ENCODE peak calls at places on chromosome 4, in seven cellular contexts. S is mesenchymal stem cell, M is mesendoderm, C is H1, B is H9, L is neuronal stem cell, Z is trophoblast cell. Q is an unnamed sample.

GRCh38 chr4:26780524-26780923 is 80.1 kb upstream of the STIM2 start:
- DNase-seq in Z (no peak), M (no peak), L (no peak), S (peak; percentile 21), C (no peak), B (no peak), Q (peak; percentile 48)

GRCh38 chr4:143286733-143287570 is 49.7 kb upstream of the GAB1 start:
- DNase-seq in Z (no peak), S (peak; percentile 51), L (no peak), C (no peak), M (no peak), B (no peak), Q (peak; percentile 75)

GRCh38 chr4:1204828-1205591 is 32.6 kb upstream of the SPON2 start:
- DNase-seq in Z (no peak), M (no peak), C (peak; percentile 43), L (no peak), S (no peak), B (peak; percentile 21), Q (no peak)

GRCh38 chr4:4772534-4772933 is 86.9 kb upstream of the MSX1 start:
- DNase-seq in B (no peak), C (no peak), S (no peak), Z (no peak), M (no peak), L (no peak), Q (no peak)

GRCh38 chr4:82746705-82747567 is 51.7 kb downstream of the SCD5 start:
- DNase-seq in Z (no peak), C (no peak), L (no peak), M (peak; percentile 70), B (no peak), S (no peak), Q (no peak)

GRCh38 chr4:100208964-100209363 is 18.7 kb upstream of the DDIT4L start:
- DNase-seq in C (no peak), B (no peak), S (peak; percentile 15), L (no peak), Z (no peak), M (no peak), Q (no peak)

GRCh38 chr4:163048447-163048846 is 118.2 kb downstream of the NAF1 start:
- DNase-seq in Z (no peak), C (no peak), M (peak; percentile 63), L (no peak), B (peak; percentile 49), S (peak; percentile 43), Q (peak; percentile 19)

GRCh38 chr4:168019019-168019651 is 73.2 kb upstream of the ANXA10 start:
- DNase-seq in C (no peak), S (no peak), M (no peak), L (no peak), B (no peak), Z (peak; percentile 33), Q (peak; percentile 61)

GRCh38 chr4:168589154-168589553 is 92.3 kb downstream of the PALLD start:
- DNase-seq in S (peak; percentile 81), C (no peak), L (no peak), B (no peak), Z (peak; percentile 94), M (no peak), Q (peak; percentile 90)

GRCh38 chr4:9785926-9786325 is 4.5 kb downstream of the DRD5 start:
- DNase-seq in S (no peak), B (no peak), M (no peak), L (no peak), C (no peak), Z (no peak), Q (no peak)

GRCh38 chr4:79917246-79917645 is 155.8 kb downstream of the ANTXR2 start:
- DNase-seq in C (peak; percentile 60), S (peak; percentile 37), M (peak; percentile 85), L (peak; percentile 15), B (peak; percentile 77), Z (peak; percentile 22), Q (peak; percentile 44)

GRCh38 chr4:112648263-112649054 is 11.5 kb downstream of the LARP7 start:
- DNase-seq in B (peak; percentile 72), L (no peak), C (no peak), S (no peak), Z (no peak), M (peak; percentile 99), Q (peak; percentile 33)

GRCh38 chr4:73053076-73053475 is 16.4 kb downstream of the COX18 start:
- DNase-seq in B (no peak), L (no peak), Z (no peak), M (no peak), S (no peak), C (no peak), Q (peak; percentile 28)

GRCh38 chr4:83552924-83553323 is 17.0 kb downstream of the GPAT3 start:
- DNase-seq in M (no peak), B (no peak), C (no peak), S (peak; percentile 76), L (no peak), Z (no peak), Q (peak; percentile 67)

GRCh38 chr4:112234952-112235609 is 3.5 kb downstream of the AP1AR start:
- DNase-seq in M (peak; percentile 80), S (peak; percentile 87), L (peak; percentile 43), C (no peak), Z (peak; percentile 63), B (peak; percentile 42), Q (peak; percentile 94)

GRCh38 chr4:20254517-20255250 is 3.0 kb downstream of the SLIT2 start:
- DNase-seq in M (peak; percentile 71), C (no peak), S (peak; percentile 40), L (peak; percentile 52), Z (no peak), B (peak; percentile 44), Q (peak; percentile 39)

GRCh38 chr4:16524911-16525574 is 298.8 kb upstream of the TAPT1 start:
- DNase-seq in S (peak; percentile 15), M (no peak), B (no peak), Z (no peak), L (no peak), C (no peak), Q (peak; percentile 90)

GRCh38 chr4:38675167-38676121 is 11.4 kb downstream of the KLF3 start:
- DNase-seq in S (peak; percentile 87), C (peak; percentile 87), M (peak; percentile 84), B (peak; percentile 72), L (peak; percentile 87), Z (peak; percentile 77), Q (peak; percentile 88)

GRCh38 chr4:85860066-85860465 is 385.1 kb downstream of the ARHGAP24 start:
- DNase-seq in S (no peak), M (no peak), C (no peak), B (no peak), L (no peak), Z (no peak), Q (peak; percentile 52)

GRCh38 chr4:7542781-7543180 is 108.1 kb upstream of the PSAPL1 start:
- DNase-seq in C (no peak), M (no peak), S (no peak), L (no peak), B (no peak), Z (no peak), Q (no peak)

GRCh38 chr4:183504930-183505555 is at the start of gene ING2:
- DNase-seq in B (no peak), Z (peak; percentile 30), S (peak; percentile 88), M (peak; percentile 77), L (no peak), C (peak; percentile 67), Q (no peak)

GRCh38 chr4:52789774-52790173 is 38.5 kb upstream of the ERVMER34-1 start:
- DNase-seq in S (no peak), L (no peak), C (no peak), M (no peak), Z (no peak), B (no peak), Q (no peak)

GRCh38 chr4:52791936-52792335 is 40.7 kb upstream of the ERVMER34-1 start:
- DNase-seq in B (no peak), L (no peak), S (no peak), Z (peak; percentile 90), C (no peak), M (no peak), Q (no peak)

GRCh38 chr4:52799813-52800212 is 48.6 kb upstream of the ERVMER34-1 start:
- DNase-seq in M (peak; percentile 32), L (no peak), S (no peak), B (no peak), C (no peak), Z (no peak), Q (no peak)

GRCh38 chr4:52795533-52795932 is 44.3 kb upstream of the ERVMER34-1 start:
- DNase-seq in S (no peak), C (no peak), L (no peak), B (no peak), M (no peak), Z (no peak), Q (no peak)
- H4K8ac ChIP-seq in S (no peak overlapping the region), C (no peak overlapping the region), L (no peak overlapping the region), B (no peak overlapping the region), M (no peak overlapping the region), Z (no peak overlapping the region), Q (no peak overlapping the region)

GRCh38 chr4:113845138-113845537 is 83.6 kb upstream of the CAMK2D start:
- DNase-seq in B (no peak), Z (no peak), C (no peak), M (no peak), S (no peak), L (no peak), Q (no peak)

GRCh38 chr4:113846433-113846832 is 84.9 kb upstream of the CAMK2D start:
- DNase-seq in Z (no peak), L (no peak), B (no peak), M (no peak), S (no peak), C (no peak), Q (no peak)

GRCh38 chr4:113847710-113848109 is 86.2 kb upstream of the CAMK2D start:
- DNase-seq in C (no peak), L (no peak), S (no peak), B (no peak), Z (no peak), M (no peak), Q (no peak)

GRCh38 chr4:113840850-113841249 is 79.3 kb upstream of the CAMK2D start:
- DNase-seq in S (no peak), C (no peak), M (no peak), L (no peak), B (no peak), Z (no peak), Q (peak; percentile 54)

DNA sequence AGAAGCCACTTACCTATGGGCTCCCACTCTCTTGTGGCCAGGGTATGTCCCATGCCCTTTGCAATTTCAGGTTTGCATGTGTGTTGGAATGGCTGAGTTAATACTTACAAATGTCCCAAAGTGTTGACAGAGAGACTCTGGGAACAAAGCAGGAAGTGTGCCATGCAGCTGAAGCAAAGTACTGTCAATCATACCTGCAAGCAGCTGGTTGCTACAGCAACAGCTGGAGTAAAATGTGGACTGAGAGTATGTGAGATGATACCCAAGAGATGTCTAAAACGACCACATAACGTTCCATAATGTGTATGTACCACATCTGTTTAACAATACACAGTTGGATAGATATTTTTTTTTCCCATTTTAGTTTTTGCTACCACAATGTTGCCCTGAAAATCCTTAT is 82.8 kb upstream of the CAMK2D start:
- DNase-seq in B (no peak), L (no peak), C (no peak), M (no peak), S (no peak), Z (no peak), Q (no peak)
- H3K23ac ChIP-seq in B (no peak overlapping the region), L (no peak overlapping the region), C (no peak overlapping the region), M (no peak overlapping the region), S (no peak overlapping the region), Z (no peak overlapping the region), Q (no peak overlapping the region)

GRCh38 chr4:96874657-96875056 is 1034.8 kb downstream of the PDHA2 start:
- DNase-seq in L (no peak), C (no peak), S (no peak), M (peak; percentile 46), B (no peak), Z (no peak), Q (no peak)

GRCh38 chr4:96879527-96879926 is 1039.6 kb downstream of the PDHA2 start:
- DNase-seq in M (no peak), S (no peak), L (no peak), Z (no peak), B (no peak), C (no peak), Q (no peak)
- H4K8ac ChIP-seq in M (no peak overlapping the region), S (no peak overlapping the region), L (no peak overlapping the region), Z (no peak overlapping the region), B (no peak overlapping the region), C (no peak overlapping the region), Q (no peak overlapping the region)

GRCh38 chr4:146930673-146931072 is 15.0 kb downstream of the TTC29 start:
- DNase-seq in L (no peak), B (no peak), M (no peak), C (no peak), S (no peak), Z (no peak), Q (no peak)
- H3K23ac ChIP-seq in L (no peak overlapping the region), B (no peak overlapping the region), M (no peak overlapping the region), C (no peak overlapping the region), S (no peak overlapping the region), Z (no peak overlapping the region), Q (no peak overlapping the region)

Q was measured in IMR-90.